ENCODE peak calls at places on chromosomes 7 and 10, in four cellular contexts. W is endodermal cell, G is cardiac muscle cell, O is mammary epithelial cell. E is an unnamed sample.

GRCh38 chr7:56063500-56063881 is 595 bp upstream of the SUMF2 start:
- DNase-seq in W (no peak), G (no peak), O (peak), E (no peak)

GRCh38 chr10:72888151-72888638 is 5.3 kb upstream of the OIT3 start:
- DNase-seq in W (no peak), G (no peak), O (no peak), E (no peak)

GRCh38 chr10:133121479-133121878 is 33.8 kb downstream of the ADGRA1 start:
- DNase-seq in W (no peak), G (no peak), O (no peak), E (no peak)

GRCh38 chr10:102394079-102394800 is 1.3 kb upstream of the NFKB2 start:
- DNase-seq in W (peak), G (peak), O (peak), E (peak)

GRCh38 chr7:158887594-158887993 is 31.2 kb downstream of the DYNC2I1 start:
- DNase-seq in W (no peak), G (no peak), O (no peak), E (no peak)

GRCh38 chr7:28640026-28640425 is 227.7 kb downstream of the CREB5 start:
- DNase-seq in W (no peak), G (no peak), O (no peak), E (no peak)

GRCh38 chr10:101310528-101311439 is 43.2 kb upstream of the BTRC start:
- DNase-seq in W (peak), G (peak), O (no peak), E (no peak)

GRCh38 chr7:79882916-79883315 is 251.7 kb upstream of the GNAI1 start:
- DNase-seq in W (no peak), G (no peak), O (no peak), E (no peak)

GRCh38 chr7:88358881-88359280 is 52.2 kb upstream of the STEAP4 start:
- DNase-seq in W (no peak), G (no peak), O (no peak), E (no peak)

GRCh38 chr7:44213872-44214595 is 13.3 kb downstream of the YKT6 start:
- DNase-seq in W (peak), G (peak), O (peak), E (peak)

GRCh38 chr7:33300131-33300530 is 170.8 kb downstream of the BBS9 start:
- DNase-seq in W (no peak), G (no peak), O (no peak), E (no peak)

GRCh38 chr7:95861041-95861440 is 88.7 kb downstream of the DYNC1I1 start:
- DNase-seq in W (no peak), G (no peak), O (no peak), E (no peak)

GRCh38 chr7:141094336-141095070 is 20.6 kb downstream of the TMEM178B start:
- DNase-seq in W (no peak), G (no peak), O (no peak), E (no peak)

GRCh38 chr10:131516285-131516684 is 204.8 kb upstream of the TCERG1L start:
- DNase-seq in W (no peak), G (no peak), O (no peak), E (no peak)

GRCh38 chr7:76303829-76304505 is 1.5 kb downstream of the HSPB1 start:
- DNase-seq in W (no peak), G (no peak), O (peak), E (no peak)

GRCh38 chr7:22193361-22194016 is 163.5 kb downstream of the RAPGEF5 start:
- DNase-seq in W (peak), G (peak), O (no peak), E (no peak)

GRCh38 chr7:33905389-33906032 is at the start of gene BMPER:
- DNase-seq in W (peak), G (peak), O (peak), E (no peak)

GRCh38 chr7:124784879-124785818 is 19.6 kb upstream of the GPR37 start:
- DNase-seq in W (peak), G (peak), O (peak), E (peak)

GRCh38 chr7:105454921-105455320 is 66.2 kb upstream of the SRPK2 start:
- DNase-seq in W (no peak), G (no peak), O (peak), E (no peak)

GRCh38 chr7:129391546-129392211 is 42.6 kb upstream of the STRIP2 start:
- DNase-seq in W (no peak), G (peak), O (no peak), E (no peak)

GRCh38 chr10:13632407-13632806 is 45.6 kb downstream of the PRPF18 start:
- DNase-seq in W (no peak), G (no peak), O (no peak), E (no peak)

GRCh38 chr10:77877461-77878344 is 48.9 kb downstream of the DLG5 start:
- DNase-seq in W (peak), G (peak), O (peak), E (peak)

GRCh38 chr10:96124230-96125141 is 5.6 kb upstream of the ZNF518A start:
- DNase-seq in W (peak), G (peak), O (peak), E (no peak)

GRCh38 chr10:47060993-47061500 is 149.8 kb downstream of the PTPN20 start:
- DNase-seq in W (peak), G (no peak), O (no peak), E (no peak)

GRCh38 chr7:44194069-44194468 is 4.8 kb upstream of the GCK start:
- DNase-seq in W (no peak), G (no peak), O (peak), E (no peak)

GRCh38 chr7:69373171-69374035 is 224.9 kb upstream of the AUTS2 start:
- DNase-seq in W (no peak), G (no peak), O (no peak), E (peak)

GRCh38 chr7:66157060-66157459 is 42.4 kb downstream of the CRCP start:
- DNase-seq in W (no peak), G (no peak), O (no peak), E (no peak)

GRCh38 chr10:72175166-72175565 is 40.6 kb upstream of the ANAPC16 start:
- DNase-seq in W (no peak), G (no peak), O (no peak), E (peak)

GRCh38 chr7:136030867-136031318 is 53.7 kb upstream of the MTPN start:
- DNase-seq in W (no peak), G (no peak), O (peak), E (peak)

GRCh38 chr10:102633282-102633681 is 11.0 kb upstream of the TRIM8 start:
- DNase-seq in W (peak), G (peak), O (no peak), E (no peak)

GRCh38 chr10:132389631-132390454 is 7.2 kb upstream of the PWWP2B start:
- DNase-seq in W (no peak), G (no peak), O (no peak), E (no peak)

GRCh38 chr7:120521761-120522737 is 249.1 kb downstream of the KCND2 start:
- DNase-seq in W (peak), G (no peak), O (peak), E (no peak)

GRCh38 chr10:13791483-13791882 is 204.7 kb downstream of the PRPF18 start:
- DNase-seq in W (no peak), G (no peak), O (no peak), E (no peak)

GRCh38 chr10:95478935-95479334 is 82.2 kb downstream of the SORBS1 start:
- DNase-seq in W (no peak), G (no peak), O (no peak), E (no peak)

GRCh38 chr10:125521721-125522680 is 161.0 kb downstream of the TEX36 start:
- DNase-seq in W (peak), G (no peak), O (no peak), E (peak)

GRCh38 chr10:30056767-30057355 is 2.5 kb downstream of the JCAD start:
- DNase-seq in W (peak), G (peak), O (no peak), E (no peak)

GRCh38 chr10:30058570-30059132 is 735 bp downstream of the JCAD start:
- DNase-seq in W (peak), G (peak), O (no peak), E (no peak)

GRCh38 chr10:30056281-30056680 is 3.1 kb downstream of the JCAD start:
- DNase-seq in W (no peak), G (no peak), O (no peak), E (no peak)

GRCh38 chr10:30058111-30058510 is 1.3 kb downstream of the JCAD start:
- DNase-seq in W (peak), G (no peak), O (no peak), E (no peak)

GRCh38 chr10:30057421-30057841 is 2.0 kb downstream of the JCAD start:
- DNase-seq in W (peak), G (no peak), O (no peak), E (no peak)
- H3K4me3 ChIP-seq in W (peak), G (peak), O (no peak), E (no peak)

GRCh38 chr7:134985894-134986362 is 380 bp upstream of the AGBL3 start:
- DNase-seq in W (no peak), G (no peak), O (no peak), E (no peak)
- TF ChIP-seq CTCF in W (no peak), G (no peak), O (no peak), E (peak)

GRCh38 chr7:151849879-151850260 is 27.0 kb downstream of the PRKAG2 start:
- DNase-seq in W (no peak), G (no peak), O (no peak), E (no peak)

GRCh38 chr7:151851160-151851751 is 25.7 kb downstream of the PRKAG2 start:
- DNase-seq in W (no peak), G (no peak), O (peak), E (peak)

GRCh38 chr7:151849008-151849878 is 27.7 kb downstream of the PRKAG2 start:
- DNase-seq in W (no peak), G (no peak), O (no peak), E (no peak)

GRCh38 chr7:151851782-151852181 is 25.1 kb downstream of the PRKAG2 start:
- DNase-seq in W (no peak), G (no peak), O (no peak), E (no peak)

GRCh38 chr7:151850484-151851159 is 26.3 kb downstream of the PRKAG2 start:
- DNase-seq in W (no peak), G (no peak), O (no peak), E (no peak)
- H3K4me3 ChIP-seq in W (no peak), G (no peak), O (no peak), E (no peak)

GRCh38 chr7:132575336-132575986 is 809 bp downstream of the PLXNA4 start:
- DNase-seq in W (peak), G (peak), O (no peak), E (no peak)
- TF ChIP-seq CTCF in W (peak), G (peak), O (no peak), E (no peak)

GRCh38 chr7:151225948-151226510 is 976 bp downstream of the ABCF2 start:
- DNase-seq in W (no peak), G (no peak), O (no peak), E (no peak)
- H3K4me3 ChIP-seq in W (peak), G (peak), O (peak), E (peak)

E was measured in GM12865.